ENCODE peak calls at places on chromosomes 16 and 17, in five cellular contexts. One of them, this sample, is unnamed.
A peak's percentile ranks its signal among the peaks of the same experiment; 100 is the strongest.

GRCh38 chr16:3856367-3857141 is 24.0 kb downstream of the CREBBP start:
- DNase-seq in breast epithelium: no peak
- DNase-seq in HAP-1: no peak
- DNase-seq in kidney: no peak
- DNase-seq in IMR-90: no peak
- DNase-seq in this sample: no peak

GRCh38 chr17:29909604-29910003 is 20.4 kb downstream of the SSH2 start:
- DNase-seq in breast epithelium: no peak
- DNase-seq in kidney: no peak
- DNase-seq in HAP-1: no peak
- DNase-seq in IMR-90: peak; percentile 52
- DNase-seq in this sample: peak; percentile 49

GRCh38 chr16:12235110-12235509 is 258.6 kb downstream of the SNX29 start:
- DNase-seq in breast epithelium: no peak
- DNase-seq in HAP-1: no peak
- DNase-seq in kidney: no peak
- DNase-seq in IMR-90: no peak
- DNase-seq in this sample: no peak

GRCh38 chr17:59800530-59800942 is 92.2 kb downstream of the TUBD1 start:
- DNase-seq in breast epithelium: no peak
- DNase-seq in IMR-90: no peak
- DNase-seq in kidney: no peak
- DNase-seq in HAP-1: no peak
- DNase-seq in this sample: no peak

GRCh38 chr16:30183961-30184429 is 593 bp downstream of the CORO1A start:
- DNase-seq in IMR-90: no peak
- DNase-seq in kidney: peak; percentile 83
- DNase-seq in HAP-1: peak; percentile 8
- DNase-seq in breast epithelium: no peak
- DNase-seq in this sample: no peak

GRCh38 chr16:12186774-12187335 is 210.3 kb downstream of the SNX29 start:
- DNase-seq in IMR-90: peak; percentile 49
- DNase-seq in kidney: no peak
- DNase-seq in HAP-1: no peak
- DNase-seq in breast epithelium: no peak
- DNase-seq in this sample: no peak

GRCh38 chr17:59617141-59617757 is 2.4 kb upstream of the CLTC start:
- DNase-seq in IMR-90: no peak
- DNase-seq in kidney: no peak
- DNase-seq in HAP-1: no peak
- DNase-seq in breast epithelium: no peak
- DNase-seq in this sample: peak; percentile 33

GRCh38 chr17:76500074-76500744 is 1.0 kb downstream of the RHBDF2 start:
- DNase-seq in IMR-90: no peak
- DNase-seq in kidney: no peak
- DNase-seq in HAP-1: peak; percentile 75
- DNase-seq in breast epithelium: no peak
- DNase-seq in this sample: no peak

GRCh38 chr17:216625-217024 is 35.2 kb upstream of the DOC2B start:
- DNase-seq in kidney: no peak
- DNase-seq in breast epithelium: no peak
- DNase-seq in IMR-90: no peak
- DNase-seq in HAP-1: no peak
- DNase-seq in this sample: no peak

GRCh38 chr16:84471966-84472365 is 32.5 kb downstream of the MEAK7 start:
- DNase-seq in breast epithelium: no peak
- DNase-seq in kidney: no peak
- DNase-seq in IMR-90: no peak
- DNase-seq in HAP-1: no peak
- DNase-seq in this sample: no peak

GRCh38 chr17:8459109-8459508 is 23.4 kb downstream of the NDEL1 start:
- DNase-seq in kidney: no peak
- DNase-seq in IMR-90: no peak
- DNase-seq in HAP-1: no peak
- DNase-seq in breast epithelium: no peak
- DNase-seq in this sample: no peak

GRCh38 chr16:78458588-78458987 is 359.1 kb downstream of the WWOX start:
- DNase-seq in HAP-1: no peak
- DNase-seq in kidney: no peak
- DNase-seq in breast epithelium: no peak
- DNase-seq in IMR-90: no peak
- DNase-seq in this sample: no peak

GRCh38 chr17:41176744-41177387 is 1.2 kb downstream of the KRTAP4-2 start:
- DNase-seq in kidney: no peak
- DNase-seq in IMR-90: no peak
- DNase-seq in breast epithelium: no peak
- DNase-seq in HAP-1: no peak
- DNase-seq in this sample: no peak

GRCh38 chr17:27295945-27296344 is 2.0 kb downstream of the WSB1 start:
- DNase-seq in IMR-90: no peak
- DNase-seq in kidney: no peak
- DNase-seq in HAP-1: peak; percentile 36
- DNase-seq in breast epithelium: no peak
- DNase-seq in this sample: no peak

GRCh38 chr17:73482251-73482661 is 162.0 kb downstream of the SDK2 start:
- DNase-seq in HAP-1: no peak
- DNase-seq in breast epithelium: no peak
- DNase-seq in kidney: no peak
- DNase-seq in IMR-90: no peak
- DNase-seq in this sample: no peak

GRCh38 chr17:59884861-59885260 is 7.9 kb downstream of the TUBD1 start:
- DNase-seq in kidney: no peak
- DNase-seq in breast epithelium: no peak
- DNase-seq in IMR-90: no peak
- DNase-seq in HAP-1: no peak
- DNase-seq in this sample: no peak

GRCh38 chr17:77404812-77405581 is 264.2 kb downstream of the SEC14L1 start:
- DNase-seq in HAP-1: no peak
- DNase-seq in breast epithelium: no peak
- DNase-seq in IMR-90: peak; percentile 86
- DNase-seq in kidney: no peak
- DNase-seq in this sample: peak; percentile 75

GRCh38 chr17:32956240-32956970 is 28.5 kb downstream of the TMEM98 start:
- DNase-seq in breast epithelium: no peak
- DNase-seq in IMR-90: no peak
- DNase-seq in HAP-1: no peak
- DNase-seq in kidney: no peak
- DNase-seq in this sample: no peak

GRCh38 chr17:72719582-72720493 is 372.6 kb downstream of the SLC39A11 start:
- DNase-seq in HAP-1: no peak
- DNase-seq in IMR-90: peak; percentile 67
- DNase-seq in breast epithelium: no peak
- DNase-seq in kidney: no peak
- DNase-seq in this sample: peak; percentile 91

GRCh38 chr16:74651841-74652240 is 14.8 kb downstream of the RFWD3 start:
- DNase-seq in IMR-90: no peak
- DNase-seq in HAP-1: no peak
- DNase-seq in breast epithelium: no peak
- DNase-seq in kidney: no peak
- DNase-seq in this sample: no peak

GRCh38 chr17:14297161-14297851 is 3.6 kb upstream of the HS3ST3B1 start:
- DNase-seq in kidney: peak; percentile 76
- DNase-seq in HAP-1: peak; percentile 9
- DNase-seq in breast epithelium: no peak
- DNase-seq in IMR-90: no peak
- DNase-seq in this sample: no peak

GRCh38 chr17:50187403-50187735 is 14.1 kb downstream of the COL1A1 start:
- DNase-seq in HAP-1: no peak
- DNase-seq in breast epithelium: no peak
- DNase-seq in kidney: no peak
- DNase-seq in IMR-90: peak; percentile 77
- DNase-seq in this sample: no peak

GRCh38 chr17:44830359-44831269 is 527 bp upstream of the GJC1 start:
- DNase-seq in kidney: peak; percentile 69
- DNase-seq in HAP-1: peak; percentile 50
- DNase-seq in IMR-90: no peak
- DNase-seq in breast epithelium: peak; percentile 15
- DNase-seq in this sample: no peak

GRCh38 chr16:19578378-19578851 is 22.9 kb downstream of the VPS35L start:
- DNase-seq in breast epithelium: no peak
- DNase-seq in IMR-90: no peak
- DNase-seq in kidney: no peak
- DNase-seq in HAP-1: no peak
- DNase-seq in this sample: peak; percentile 78

GRCh38 chr17:77881545-77881944 is 77.0 kb upstream of the TNRC6C start:
- DNase-seq in breast epithelium: no peak
- DNase-seq in kidney: peak; percentile 95
- DNase-seq in IMR-90: peak; percentile 28
- DNase-seq in HAP-1: no peak
- DNase-seq in this sample: peak; percentile 81

GRCh38 chr17:59378621-59379194 is 47.3 kb downstream of the YPEL2 start:
- DNase-seq in kidney: no peak
- DNase-seq in IMR-90: peak; percentile 82
- DNase-seq in HAP-1: no peak
- DNase-seq in breast epithelium: no peak
- DNase-seq in this sample: peak; percentile 91

GRCh38 chr16:73329363-73330306 is 281.7 kb upstream of the ZFHX3 start:
- DNase-seq in breast epithelium: no peak
- DNase-seq in IMR-90: no peak
- DNase-seq in kidney: no peak
- DNase-seq in HAP-1: peak; percentile 68
- DNase-seq in this sample: peak; percentile 37

GRCh38 chr17:4053596-4053995 is 89.2 kb downstream of the ZZEF1 start:
- DNase-seq in IMR-90: no peak
- DNase-seq in kidney: no peak
- DNase-seq in breast epithelium: no peak
- DNase-seq in HAP-1: no peak
- DNase-seq in this sample: no peak

GRCh38 chr17:18187816-18188761 is 4.5 kb downstream of the ALKBH5 start:
- DNase-seq in breast epithelium: no peak
- DNase-seq in kidney: no peak
- DNase-seq in IMR-90: peak; percentile 23
- DNase-seq in HAP-1: no peak
- DNase-seq in this sample: peak; percentile 52

GRCh38 chr17:12627177-12627629 is 38.5 kb upstream of the MYOCD start:
- DNase-seq in breast epithelium: no peak
- DNase-seq in HAP-1: no peak
- DNase-seq in kidney: no peak
- DNase-seq in IMR-90: peak; percentile 100
- DNase-seq in this sample: peak; percentile 98

GRCh38 chr17:81517339-81518112 is 4.9 kb upstream of the ACTG1 start:
- DNase-seq in breast epithelium: no peak
- DNase-seq in HAP-1: no peak
- DNase-seq in IMR-90: no peak
- DNase-seq in kidney: peak; percentile 83
- DNase-seq in this sample: no peak

GRCh38 chr17:81519284-81520020 is 6.9 kb upstream of the ACTG1 start:
- DNase-seq in IMR-90: no peak
- DNase-seq in kidney: peak; percentile 94
- DNase-seq in breast epithelium: peak; percentile 72
- DNase-seq in HAP-1: no peak
- DNase-seq in this sample: no peak

GRCh38 chr17:81518113-81518784 is 5.7 kb upstream of the ACTG1 start:
- DNase-seq in HAP-1: no peak
- DNase-seq in breast epithelium: no peak
- DNase-seq in IMR-90: no peak
- DNase-seq in kidney: peak; percentile 75
- DNase-seq in this sample: no peak

GRCh38 chr17:81520021-81520894 is 7.7 kb upstream of the ACTG1 start:
- DNase-seq in IMR-90: no peak
- DNase-seq in breast epithelium: no peak
- DNase-seq in HAP-1: no peak
- DNase-seq in kidney: peak; percentile 82
- DNase-seq in this sample: no peak

GRCh38 chr17:81518785-81519283 is 6.2 kb upstream of the ACTG1 start:
- DNase-seq in kidney: peak; percentile 85
- DNase-seq in IMR-90: no peak
- DNase-seq in breast epithelium: no peak
- DNase-seq in HAP-1: no peak
- DNase-seq in this sample: no peak
- H3K4me1 ChIP-seq in kidney: no peaks in the 10 kb centered on the region
- H3K4me1 ChIP-seq in IMR-90: peaks cover 39% of the 10 kb centered on the region
- H3K4me1 ChIP-seq in breast epithelium: peaks cover 10% of the 10 kb centered on the region
- H3K4me1 ChIP-seq in HAP-1: peaks cover 4% of the 10 kb centered on the region
- H3K4me1 ChIP-seq in this sample: peaks cover 50% of the 10 kb centered on the region

GRCh38 chr17:34248807-34249496 is 6.1 kb upstream of the CCL2 start:
- DNase-seq in IMR-90: no peak
- DNase-seq in kidney: no peak
- DNase-seq in breast epithelium: no peak
- DNase-seq in HAP-1: no peak
- DNase-seq in this sample: no peak
- H3K4me1 ChIP-seq in IMR-90: peaks cover 46% of the 10 kb centered on the region
- H3K4me1 ChIP-seq in kidney: peaks cover 21% of the 10 kb centered on the region
- H3K4me1 ChIP-seq in breast epithelium: peaks cover 11% of the 10 kb centered on the region
- H3K4me1 ChIP-seq in HAP-1: peaks cover 17% of the 10 kb centered on the region
- H3K4me1 ChIP-seq in this sample: peaks cover 65% of the 10 kb centered on the region

GRCh38 chr16:86357303-86357702 is 153.0 kb upstream of the FOXF1 start:
- DNase-seq in breast epithelium: no peak
- DNase-seq in HAP-1: no peak
- DNase-seq in kidney: peak; percentile 4
- DNase-seq in IMR-90: no peak
- DNase-seq in this sample: no peak
- H3K4me1 ChIP-seq in breast epithelium: no peaks in the 10 kb centered on the region
- H3K4me1 ChIP-seq in HAP-1: peaks cover 5% of the 10 kb centered on the region
- H3K4me1 ChIP-seq in kidney: no peaks in the 10 kb centered on the region
- H3K4me1 ChIP-seq in IMR-90: peaks cover 17% of the 10 kb centered on the region
- H3K4me1 ChIP-seq in this sample: peaks cover 30% of the 10 kb centered on the region

GRCh38 chr17:64109400-64109799 is 20.5 kb downstream of the ERN1 start:
- DNase-seq in HAP-1: no peak
- DNase-seq in breast epithelium: no peak
- DNase-seq in kidney: no peak
- DNase-seq in IMR-90: no peak
- DNase-seq in this sample: no peak

GRCh38 chr17:64107517-64108235 is 22.3 kb downstream of the ERN1 start:
- DNase-seq in kidney: no peak
- DNase-seq in HAP-1: no peak
- DNase-seq in IMR-90: no peak
- DNase-seq in breast epithelium: no peak
- DNase-seq in this sample: no peak

GRCh38 chr17:64099543-64099942 is 30.4 kb downstream of the ERN1 start:
- DNase-seq in breast epithelium: no peak
- DNase-seq in kidney: no peak
- DNase-seq in IMR-90: no peak
- DNase-seq in HAP-1: no peak
- DNase-seq in this sample: no peak

GRCh38 chr17:64106918-64107317 is 23.0 kb downstream of the ERN1 start:
- DNase-seq in IMR-90: no peak
- DNase-seq in kidney: no peak
- DNase-seq in breast epithelium: no peak
- DNase-seq in HAP-1: no peak
- DNase-seq in this sample: no peak

GRCh38 chr17:64103751-64104364 is 26.1 kb downstream of the ERN1 start:
- DNase-seq in IMR-90: peak; percentile 61
- DNase-seq in kidney: no peak
- DNase-seq in breast epithelium: no peak
- DNase-seq in HAP-1: no peak
- DNase-seq in this sample: peak; percentile 54
- H3K4me1 ChIP-seq in IMR-90: peaks cover 2% of the 10 kb centered on the region
- H3K4me1 ChIP-seq in kidney: peaks cover 15% of the 10 kb centered on the region
- H3K4me1 ChIP-seq in breast epithelium: no peaks in the 10 kb centered on the region
- H3K4me1 ChIP-seq in HAP-1: no peaks in the 10 kb centered on the region
- H3K4me1 ChIP-seq in this sample: no peaks in the 10 kb centered on the region